ENCODE peak calls at places on chromosome 12, in six cellular contexts. Q, D, T, W, C and P are unnamed samples.

GRCh38 chr12:120674172-120674571 is 12.8 kb upstream of the MLEC start:
- DNase-seq in D (no peak), T (no peak), C (no peak), Q (no peak), W (no peak), P (no peak)

GRCh38 chr12:113559466-113559865 is 87.8 kb upstream of the LHX5 start:
- DNase-seq in C (no peak), Q (no peak), D (no peak), T (no peak), W (no peak), P (no peak)

GRCh38 chr12:131831635-131832041 is 3.4 kb downstream of the MMP17 start:
- DNase-seq in C (no peak), W (no peak), Q (no peak), T (no peak), D (no peak), P (peak)

GRCh38 chr12:92485356-92486348 is 217.1 kb upstream of the PLEKHG7 start:
- DNase-seq in T (no peak), Q (no peak), W (no peak), D (no peak), C (no peak), P (no peak)

GRCh38 chr12:46603776-46604456 is 221.9 kb downstream of the SLC38A4 start:
- DNase-seq in W (no peak), C (no peak), D (no peak), Q (no peak), T (no peak), P (no peak)

GRCh38 chr12:88743946-88744685 is 163.8 kb upstream of the KITLG start:
- DNase-seq in W (no peak), T (no peak), C (no peak), D (no peak), Q (no peak), P (no peak)

GRCh38 chr12:82555699-82556098 is 131.0 kb upstream of the TMTC2 start:
- DNase-seq in W (no peak), T (no peak), D (no peak), C (no peak), Q (no peak), P (no peak)

GRCh38 chr12:47282206-47282605 is 202.4 kb upstream of the AMIGO2 start:
- DNase-seq in Q (no peak), C (no peak), W (peak), D (no peak), T (no peak), P (no peak)

GRCh38 chr12:107310621-107311020 is 217.3 kb upstream of the CRY1 start:
- DNase-seq in C (no peak), D (no peak), T (no peak), W (peak), Q (no peak), P (no peak)

GRCh38 chr12:22709292-22709691 is 84.3 kb downstream of the ETNK1 start:
- DNase-seq in D (no peak), T (no peak), C (no peak), W (peak), Q (no peak), P (no peak)

GRCh38 chr12:47078733-47079364 is 572 bp upstream of the PCED1B start:
- DNase-seq in Q (peak), W (peak), T (no peak), C (peak), D (no peak), P (peak)